ENCODE peak calls at places on chromosomes 6 and 20, in eight cellular contexts. One of them, this sample, is unnamed.

GRCh38 chr6:127641905-127642304 is 64.9 kb downstream of the C6orf58 start:
- DNase-seq in vagina: no peak
- DNase-seq in adipocyte: peak; percentile 73
- DNase-seq in CD8-positive, alpha-beta memory T cell: no peak
- DNase-seq in fibroblast of mammary gland: peak; percentile 48
- DNase-seq in heart right ventricle: no peak
- DNase-seq in A549: peak; percentile 15
- DNase-seq in HFF-Myc: peak; percentile 20
- DNase-seq in this sample: no peak

GRCh38 chr20:41004561-41005360 is 23.9 kb upstream of the TOP1 start:
- DNase-seq in vagina: no peak
- DNase-seq in adipocyte: no peak
- DNase-seq in CD8-positive, alpha-beta memory T cell: no peak
- DNase-seq in fibroblast of mammary gland: peak; percentile 64
- DNase-seq in heart right ventricle: no peak
- DNase-seq in A549: no peak
- DNase-seq in HFF-Myc: no peak
- DNase-seq in this sample: no peak

GRCh38 chr6:170152989-170153388 is 137.9 kb downstream of the DLL1 start:
- DNase-seq in vagina: no peak
- DNase-seq in adipocyte: no peak
- DNase-seq in CD8-positive, alpha-beta memory T cell: no peak
- DNase-seq in fibroblast of mammary gland: no peak
- DNase-seq in heart right ventricle: no peak
- DNase-seq in A549: peak; percentile 22
- DNase-seq in HFF-Myc: no peak
- DNase-seq in this sample: peak; percentile 38

GRCh38 chr6:118708736-118709135 is 57.3 kb upstream of the CEP85L start:
- DNase-seq in vagina: no peak
- DNase-seq in adipocyte: peak; percentile 74
- DNase-seq in CD8-positive, alpha-beta memory T cell: no peak
- DNase-seq in fibroblast of mammary gland: peak; percentile 86
- DNase-seq in heart right ventricle: no peak
- DNase-seq in A549: no peak
- DNase-seq in HFF-Myc: no peak
- DNase-seq in this sample: no peak

GRCh38 chr6:38612386-38612965 is 27.3 kb downstream of the BTBD9 start:
- DNase-seq in vagina: no peak
- DNase-seq in adipocyte: peak; percentile 74
- DNase-seq in CD8-positive, alpha-beta memory T cell: no peak
- DNase-seq in fibroblast of mammary gland: peak; percentile 78
- DNase-seq in heart right ventricle: no peak
- DNase-seq in A549: no peak
- DNase-seq in HFF-Myc: no peak
- DNase-seq in this sample: no peak

GRCh38 chr6:3195695-3196497 is 31.6 kb downstream of the TUBB2B start:
- DNase-seq in vagina: no peak
- DNase-seq in adipocyte: no peak
- DNase-seq in CD8-positive, alpha-beta memory T cell: no peak
- DNase-seq in fibroblast of mammary gland: peak; percentile 44
- DNase-seq in heart right ventricle: no peak
- DNase-seq in A549: peak; percentile 31
- DNase-seq in HFF-Myc: no peak
- DNase-seq in this sample: no peak

GRCh38 chr20:60206259-60206658 is 248.0 kb downstream of the CDH26 start:
- DNase-seq in vagina: no peak
- DNase-seq in adipocyte: peak; percentile 28
- DNase-seq in CD8-positive, alpha-beta memory T cell: no peak
- DNase-seq in fibroblast of mammary gland: peak; percentile 57
- DNase-seq in heart right ventricle: no peak
- DNase-seq in A549: peak; percentile 18
- DNase-seq in HFF-Myc: no peak
- DNase-seq in this sample: peak; percentile 44

GRCh38 chr6:132695773-132696172 is 18.1 kb downstream of the VNN1 start:
- DNase-seq in vagina: no peak
- DNase-seq in adipocyte: no peak
- DNase-seq in CD8-positive, alpha-beta memory T cell: no peak
- DNase-seq in fibroblast of mammary gland: no peak
- DNase-seq in heart right ventricle: no peak
- DNase-seq in A549: no peak
- DNase-seq in HFF-Myc: no peak
- DNase-seq in this sample: no peak

GRCh38 chr20:41714030-41714429 is 95.9 kb upstream of the CHD6 start:
- DNase-seq in vagina: no peak
- DNase-seq in adipocyte: no peak
- DNase-seq in CD8-positive, alpha-beta memory T cell: no peak
- DNase-seq in fibroblast of mammary gland: no peak
- DNase-seq in heart right ventricle: no peak
- DNase-seq in A549: no peak
- DNase-seq in HFF-Myc: no peak
- DNase-seq in this sample: no peak

GRCh38 chr20:62104791-62105345 is 17.4 kb upstream of the LSM14B start:
- DNase-seq in vagina: no peak
- DNase-seq in adipocyte: no peak
- DNase-seq in CD8-positive, alpha-beta memory T cell: no peak
- DNase-seq in fibroblast of mammary gland: peak; percentile 58
- DNase-seq in heart right ventricle: no peak
- DNase-seq in A549: no peak
- DNase-seq in HFF-Myc: no peak
- DNase-seq in this sample: no peak

GRCh38 chr6:29926081-29926794 is 16.1 kb upstream of the HLA-A start:
- DNase-seq in vagina: no peak
- DNase-seq in adipocyte: peak; percentile 33
- DNase-seq in CD8-positive, alpha-beta memory T cell: no peak
- DNase-seq in fibroblast of mammary gland: no peak
- DNase-seq in heart right ventricle: no peak
- DNase-seq in A549: no peak
- DNase-seq in HFF-Myc: no peak
- DNase-seq in this sample: no peak

GRCh38 chr20:47063407-47063806 is 168.8 kb downstream of the EYA2 start:
- DNase-seq in vagina: no peak
- DNase-seq in adipocyte: no peak
- DNase-seq in CD8-positive, alpha-beta memory T cell: no peak
- DNase-seq in fibroblast of mammary gland: no peak
- DNase-seq in heart right ventricle: no peak
- DNase-seq in A549: no peak
- DNase-seq in HFF-Myc: no peak
- DNase-seq in this sample: no peak

GRCh38 chr20:36461600-36462439 is 79.5 kb upstream of the MYL9 start:
- DNase-seq in vagina: no peak
- DNase-seq in adipocyte: peak; percentile 77
- DNase-seq in CD8-positive, alpha-beta memory T cell: peak; percentile 23
- DNase-seq in fibroblast of mammary gland: peak; percentile 36
- DNase-seq in heart right ventricle: peak; percentile 74
- DNase-seq in A549: no peak
- DNase-seq in HFF-Myc: no peak
- DNase-seq in this sample: no peak

GRCh38 chr6:88512951-88513350 is 346.8 kb upstream of the CNR1 start:
- DNase-seq in vagina: no peak
- DNase-seq in adipocyte: no peak
- DNase-seq in CD8-positive, alpha-beta memory T cell: no peak
- DNase-seq in fibroblast of mammary gland: no peak
- DNase-seq in heart right ventricle: no peak
- DNase-seq in A549: no peak
- DNase-seq in HFF-Myc: no peak
- DNase-seq in this sample: no peak

GRCh38 chr6:143279385-143279784 is 171.1 kb downstream of the ADAT2 start:
- DNase-seq in vagina: no peak
- DNase-seq in adipocyte: no peak
- DNase-seq in CD8-positive, alpha-beta memory T cell: no peak
- DNase-seq in fibroblast of mammary gland: peak; percentile 26
- DNase-seq in heart right ventricle: no peak
- DNase-seq in A549: peak; percentile 3
- DNase-seq in HFF-Myc: no peak
- DNase-seq in this sample: no peak

GRCh38 chr20:4150095-4150492 is 134.7 kb upstream of the RNF24 start:
- DNase-seq in vagina: no peak
- DNase-seq in adipocyte: peak; percentile 63
- DNase-seq in CD8-positive, alpha-beta memory T cell: no peak
- DNase-seq in fibroblast of mammary gland: peak; percentile 54
- DNase-seq in heart right ventricle: no peak
- DNase-seq in A549: peak; percentile 71
- DNase-seq in HFF-Myc: no peak
- DNase-seq in this sample: no peak

GRCh38 chr20:46027245-46027853 is 1.7 kb upstream of the SLC12A5 start:
- DNase-seq in vagina: no peak
- DNase-seq in adipocyte: peak; percentile 76
- DNase-seq in CD8-positive, alpha-beta memory T cell: no peak
- DNase-seq in fibroblast of mammary gland: peak; percentile 63
- DNase-seq in heart right ventricle: no peak
- DNase-seq in A549: peak; percentile 55
- DNase-seq in HFF-Myc: peak; percentile 40
- DNase-seq in this sample: no peak

GRCh38 chr6:146905313-146905712 is 298.9 kb upstream of the STXBP5 start:
- DNase-seq in vagina: no peak
- DNase-seq in adipocyte: peak; percentile 91
- DNase-seq in CD8-positive, alpha-beta memory T cell: no peak
- DNase-seq in fibroblast of mammary gland: peak; percentile 72
- DNase-seq in heart right ventricle: no peak
- DNase-seq in A549: no peak
- DNase-seq in HFF-Myc: no peak
- DNase-seq in this sample: no peak

GRCh38 chr6:27119761-27120160 is 127.7 kb upstream of the PRSS16 start:
- DNase-seq in vagina: no peak
- DNase-seq in adipocyte: no peak
- DNase-seq in CD8-positive, alpha-beta memory T cell: no peak
- DNase-seq in fibroblast of mammary gland: no peak
- DNase-seq in heart right ventricle: no peak
- DNase-seq in A549: no peak
- DNase-seq in HFF-Myc: no peak
- DNase-seq in this sample: no peak

GRCh38 chr6:17983712-17984111 is 3.7 kb downstream of the KIF13A start:
- DNase-seq in vagina: no peak
- DNase-seq in adipocyte: no peak
- DNase-seq in CD8-positive, alpha-beta memory T cell: no peak
- DNase-seq in fibroblast of mammary gland: no peak
- DNase-seq in heart right ventricle: no peak
- DNase-seq in A549: no peak
- DNase-seq in HFF-Myc: no peak
- DNase-seq in this sample: no peak

GRCh38 chr6:18214003-18214402 is 50.3 kb downstream of the DEK start:
- DNase-seq in vagina: no peak
- DNase-seq in adipocyte: no peak
- DNase-seq in CD8-positive, alpha-beta memory T cell: no peak
- DNase-seq in fibroblast of mammary gland: no peak
- DNase-seq in heart right ventricle: no peak
- DNase-seq in A549: no peak
- DNase-seq in HFF-Myc: no peak
- DNase-seq in this sample: no peak

GRCh38 chr6:829646-830045 is 136.7 kb upstream of the EXOC2 start:
- DNase-seq in vagina: no peak
- DNase-seq in adipocyte: no peak
- DNase-seq in CD8-positive, alpha-beta memory T cell: no peak
- DNase-seq in fibroblast of mammary gland: no peak
- DNase-seq in heart right ventricle: no peak
- DNase-seq in A549: no peak
- DNase-seq in HFF-Myc: no peak
- DNase-seq in this sample: no peak
- H3K4me3 ChIP-seq in vagina: no peak overlapping the region
- H3K4me3 ChIP-seq in adipocyte: no peak overlapping the region
- H3K4me3 ChIP-seq in CD8-positive, alpha-beta memory T cell: no peak overlapping the region
- H3K4me3 ChIP-seq in fibroblast of mammary gland: no peak overlapping the region
- H3K4me3 ChIP-seq in heart right ventricle: no peak overlapping the region
- H3K4me3 ChIP-seq in A549: no peak overlapping the region
- H3K4me3 ChIP-seq in HFF-Myc: no peak overlapping the region
- H3K4me3 ChIP-seq in this sample: no peak overlapping the region

DNA sequence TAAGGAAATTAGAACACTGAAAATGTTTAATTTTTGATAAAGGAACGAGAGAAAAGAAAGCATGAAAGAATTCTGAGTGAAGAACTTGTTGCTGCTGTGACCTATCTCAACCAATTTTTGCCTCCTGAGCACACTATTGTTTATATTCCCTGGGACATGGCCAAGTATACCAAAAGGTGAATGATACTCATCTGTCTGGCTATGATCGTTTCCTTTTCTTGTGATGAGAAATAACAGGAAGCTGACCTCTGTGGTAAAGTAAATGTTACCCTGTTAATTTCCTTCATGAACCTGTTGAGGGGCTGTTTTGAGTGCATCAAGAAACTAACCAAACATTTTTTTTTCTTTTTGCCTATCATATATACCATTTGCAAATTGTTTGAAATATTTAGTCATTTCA is 69.1 kb downstream of the FIG4 start:
- DNase-seq in vagina: no peak
- DNase-seq in adipocyte: no peak
- DNase-seq in CD8-positive, alpha-beta memory T cell: no peak
- DNase-seq in fibroblast of mammary gland: peak; percentile 38
- DNase-seq in heart right ventricle: no peak
- DNase-seq in A549: no peak
- DNase-seq in HFF-Myc: no peak
- DNase-seq in this sample: no peak
- H3K4me3 ChIP-seq in vagina: no peak overlapping the region
- H3K4me3 ChIP-seq in adipocyte: no peak overlapping the region
- H3K4me3 ChIP-seq in CD8-positive, alpha-beta memory T cell: no peak overlapping the region
- H3K4me3 ChIP-seq in fibroblast of mammary gland: no peak overlapping the region
- H3K4me3 ChIP-seq in heart right ventricle: no peak overlapping the region
- H3K4me3 ChIP-seq in A549: no peak overlapping the region
- H3K4me3 ChIP-seq in HFF-Myc: no peak overlapping the region
- H3K4me3 ChIP-seq in this sample: no peak overlapping the region

DNA sequence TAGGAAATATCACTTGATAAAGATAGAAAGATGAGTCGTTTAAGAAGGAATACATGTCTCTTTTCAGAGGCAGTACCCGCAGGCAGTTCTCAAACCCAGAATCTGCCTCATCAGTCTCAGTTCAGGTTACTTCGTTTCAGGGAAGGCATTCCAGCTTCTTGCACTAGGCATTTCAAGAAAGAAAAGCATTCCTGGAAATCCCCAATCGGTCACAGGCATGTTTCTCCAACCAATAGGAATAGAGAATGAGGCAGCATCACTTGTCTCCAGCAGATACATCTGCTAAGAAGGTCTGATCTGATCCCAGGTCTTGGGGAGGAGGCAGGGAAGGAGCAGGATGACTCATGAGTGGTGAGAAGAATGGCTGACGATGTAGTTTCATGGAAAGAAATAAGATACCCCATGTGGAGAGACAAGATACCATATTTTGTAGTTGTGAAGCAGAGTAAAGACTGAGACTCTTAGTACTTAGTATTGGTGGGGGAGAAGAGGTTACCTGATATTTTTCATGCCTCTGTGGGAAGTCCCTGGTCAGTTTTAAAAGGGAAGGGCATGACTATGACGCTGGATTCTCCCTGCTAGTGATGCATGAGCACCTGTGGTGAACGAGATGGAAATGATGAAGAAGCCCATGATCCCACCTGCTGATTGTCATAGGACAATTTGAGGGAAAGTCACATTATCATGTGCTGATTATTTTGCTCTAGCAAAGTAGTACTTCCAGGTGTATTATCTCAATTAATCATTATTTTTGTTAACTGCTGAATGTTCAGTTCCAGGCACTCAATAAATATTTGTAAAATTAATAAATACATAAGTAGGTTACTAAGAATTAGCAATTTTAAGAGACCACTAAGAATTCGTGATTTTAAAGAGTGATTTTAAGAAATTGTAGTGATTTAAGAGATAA is 20.3 kb upstream of the HLA-DRB1 start:
- DNase-seq in vagina: no peak
- DNase-seq in adipocyte: peak; percentile 73
- DNase-seq in CD8-positive, alpha-beta memory T cell: no peak
- DNase-seq in fibroblast of mammary gland: peak; percentile 89
- DNase-seq in heart right ventricle: peak; percentile 12
- DNase-seq in A549: peak; percentile 25
- DNase-seq in HFF-Myc: peak; percentile 80
- DNase-seq in this sample: peak; percentile 93
- H3K4me3 ChIP-seq in vagina: no peak overlapping the region
- H3K4me3 ChIP-seq in adipocyte: no peak overlapping the region
- H3K4me3 ChIP-seq in CD8-positive, alpha-beta memory T cell: peak overlapping the region; percentile 40
- H3K4me3 ChIP-seq in fibroblast of mammary gland: no peak overlapping the region
- H3K4me3 ChIP-seq in heart right ventricle: peak overlapping the region; percentile 9
- H3K4me3 ChIP-seq in A549: no peak overlapping the region
- H3K4me3 ChIP-seq in HFF-Myc: no peak overlapping the region
- H3K4me3 ChIP-seq in this sample: no peak overlapping the region

GRCh38 chr6:106513813-106514212 is 115.5 kb downstream of the RTN4IP1 start:
- DNase-seq in vagina: no peak
- DNase-seq in adipocyte: no peak
- DNase-seq in CD8-positive, alpha-beta memory T cell: no peak
- DNase-seq in fibroblast of mammary gland: peak; percentile 62
- DNase-seq in heart right ventricle: no peak
- DNase-seq in A549: no peak
- DNase-seq in HFF-Myc: no peak
- DNase-seq in this sample: no peak
- H3K4me3 ChIP-seq in vagina: peak overlapping the region; percentile 71
- H3K4me3 ChIP-seq in adipocyte: peak overlapping the region; percentile 88
- H3K4me3 ChIP-seq in CD8-positive, alpha-beta memory T cell: peak overlapping the region; percentile 82
- H3K4me3 ChIP-seq in fibroblast of mammary gland: peak overlapping the region; percentile 84
- H3K4me3 ChIP-seq in heart right ventricle: peak overlapping the region; percentile 88
- H3K4me3 ChIP-seq in A549: no peak overlapping the region
- H3K4me3 ChIP-seq in HFF-Myc: peak overlapping the region; percentile 69
- H3K4me3 ChIP-seq in this sample: no peak overlapping the region

This sample was measured in kidney epithelial cell.